ENCODE peak calls at places on chromosomes 5 and 9, in eight cellular contexts. One of them, this sample, is unnamed.

GRCh38 chr5:52148679-52149078 is 639.0 kb upstream of the ITGA1 start:
- DNase-seq in sciatic nerve: no peak
- DNase-seq in erythroblast: no peak
- DNase-seq in pulmonary artery endothelial cell: no peak
- DNase-seq in neural crest cell: no peak
- DNase-seq in amniotic epithelial cell: no peak
- DNase-seq in kidney: no peak
- DNase-seq in activated gamma-delta T cell: no peak
- DNase-seq in this sample: no peak

GRCh38 chr9:121282309-121283071 is 14.5 kb downstream of the GSN start:
- DNase-seq in sciatic nerve: peak
- DNase-seq in erythroblast: peak
- DNase-seq in pulmonary artery endothelial cell: no peak
- DNase-seq in neural crest cell: no peak
- DNase-seq in amniotic epithelial cell: no peak
- DNase-seq in kidney: peak
- DNase-seq in activated gamma-delta T cell: no peak
- DNase-seq in this sample: peak

GRCh38 chr5:132215329-132215728 is 12.3 kb downstream of the P4HA2 start:
- DNase-seq in sciatic nerve: peak
- DNase-seq in erythroblast: no peak
- DNase-seq in pulmonary artery endothelial cell: peak
- DNase-seq in neural crest cell: no peak
- DNase-seq in amniotic epithelial cell: peak
- DNase-seq in kidney: peak
- DNase-seq in activated gamma-delta T cell: no peak
- DNase-seq in this sample: peak

GRCh38 chr5:5816960-5817359 is 394.5 kb downstream of the ICE1 start:
- DNase-seq in sciatic nerve: no peak
- DNase-seq in erythroblast: no peak
- DNase-seq in pulmonary artery endothelial cell: no peak
- DNase-seq in neural crest cell: no peak
- DNase-seq in amniotic epithelial cell: no peak
- DNase-seq in kidney: no peak
- DNase-seq in activated gamma-delta T cell: no peak
- DNase-seq in this sample: no peak

GRCh38 chr9:136713555-136713949 is 1.2 kb downstream of the DIPK1B start:
- DNase-seq in sciatic nerve: no peak
- DNase-seq in erythroblast: no peak
- DNase-seq in pulmonary artery endothelial cell: no peak
- DNase-seq in neural crest cell: no peak
- DNase-seq in amniotic epithelial cell: no peak
- DNase-seq in kidney: no peak
- DNase-seq in activated gamma-delta T cell: no peak
- DNase-seq in this sample: no peak

GRCh38 chr5:174832811-174833210 is 108.4 kb downstream of the MSX2 start:
- DNase-seq in sciatic nerve: no peak
- DNase-seq in erythroblast: no peak
- DNase-seq in pulmonary artery endothelial cell: no peak
- DNase-seq in neural crest cell: no peak
- DNase-seq in amniotic epithelial cell: no peak
- DNase-seq in kidney: no peak
- DNase-seq in activated gamma-delta T cell: no peak
- DNase-seq in this sample: no peak

GRCh38 chr5:19886123-19886921 is 101.7 kb downstream of the CDH18 start:
- DNase-seq in sciatic nerve: no peak
- DNase-seq in erythroblast: no peak
- DNase-seq in pulmonary artery endothelial cell: no peak
- DNase-seq in neural crest cell: no peak
- DNase-seq in amniotic epithelial cell: peak
- DNase-seq in kidney: no peak
- DNase-seq in activated gamma-delta T cell: no peak
- DNase-seq in this sample: no peak

GRCh38 chr9:86281577-86282076 is 711 bp downstream of the ISCA1 start:
- DNase-seq in sciatic nerve: no peak
- DNase-seq in erythroblast: peak
- DNase-seq in pulmonary artery endothelial cell: no peak
- DNase-seq in neural crest cell: peak
- DNase-seq in amniotic epithelial cell: peak
- DNase-seq in kidney: no peak
- DNase-seq in activated gamma-delta T cell: no peak
- DNase-seq in this sample: no peak

GRCh38 chr9:107090218-107090617 is 192.9 kb upstream of the RAD23B start:
- DNase-seq in sciatic nerve: no peak
- DNase-seq in erythroblast: no peak
- DNase-seq in pulmonary artery endothelial cell: no peak
- DNase-seq in neural crest cell: no peak
- DNase-seq in amniotic epithelial cell: no peak
- DNase-seq in kidney: no peak
- DNase-seq in activated gamma-delta T cell: no peak
- DNase-seq in this sample: no peak

GRCh38 chr9:84296146-84296843 is 44.3 kb downstream of the SLC28A3 start:
- DNase-seq in sciatic nerve: no peak
- DNase-seq in erythroblast: no peak
- DNase-seq in pulmonary artery endothelial cell: no peak
- DNase-seq in neural crest cell: no peak
- DNase-seq in amniotic epithelial cell: peak
- DNase-seq in kidney: no peak
- DNase-seq in activated gamma-delta T cell: no peak
- DNase-seq in this sample: no peak

GRCh38 chr9:25513509-25514033 is 164.7 kb downstream of the TUSC1 start:
- DNase-seq in sciatic nerve: no peak
- DNase-seq in erythroblast: no peak
- DNase-seq in pulmonary artery endothelial cell: no peak
- DNase-seq in neural crest cell: no peak
- DNase-seq in amniotic epithelial cell: no peak
- DNase-seq in kidney: no peak
- DNase-seq in activated gamma-delta T cell: no peak
- DNase-seq in this sample: no peak

GRCh38 chr9:21395778-21396717 is 10.8 kb upstream of the IFNA2 start:
- DNase-seq in sciatic nerve: peak
- DNase-seq in erythroblast: peak
- DNase-seq in pulmonary artery endothelial cell: no peak
- DNase-seq in neural crest cell: peak
- DNase-seq in amniotic epithelial cell: no peak
- DNase-seq in kidney: peak
- DNase-seq in activated gamma-delta T cell: no peak
- DNase-seq in this sample: peak

GRCh38 chr9:131609116-131609830 is 64.0 kb downstream of the PRRT1B start:
- DNase-seq in sciatic nerve: no peak
- DNase-seq in erythroblast: no peak
- DNase-seq in pulmonary artery endothelial cell: no peak
- DNase-seq in neural crest cell: no peak
- DNase-seq in amniotic epithelial cell: peak
- DNase-seq in kidney: no peak
- DNase-seq in activated gamma-delta T cell: no peak
- DNase-seq in this sample: peak

GRCh38 chr5:14532180-14532579 is 49.4 kb upstream of the OTULINL start:
- DNase-seq in sciatic nerve: no peak
- DNase-seq in erythroblast: no peak
- DNase-seq in pulmonary artery endothelial cell: no peak
- DNase-seq in neural crest cell: no peak
- DNase-seq in amniotic epithelial cell: no peak
- DNase-seq in kidney: no peak
- DNase-seq in activated gamma-delta T cell: no peak
- DNase-seq in this sample: no peak

GRCh38 chr9:91740713-91741112 is 209.3 kb downstream of the ROR2 start:
- DNase-seq in sciatic nerve: no peak
- DNase-seq in erythroblast: no peak
- DNase-seq in pulmonary artery endothelial cell: peak
- DNase-seq in neural crest cell: no peak
- DNase-seq in amniotic epithelial cell: peak
- DNase-seq in kidney: no peak
- DNase-seq in activated gamma-delta T cell: no peak
- DNase-seq in this sample: peak

GRCh38 chr5:132190161-132190817 is 37.4 kb downstream of the P4HA2 start:
- DNase-seq in sciatic nerve: no peak
- DNase-seq in erythroblast: peak
- DNase-seq in pulmonary artery endothelial cell: peak
- DNase-seq in neural crest cell: no peak
- DNase-seq in amniotic epithelial cell: peak
- DNase-seq in kidney: no peak
- DNase-seq in activated gamma-delta T cell: no peak
- DNase-seq in this sample: no peak

GRCh38 chr9:70021026-70021571 is 22.5 kb upstream of the MAMDC2 start:
- DNase-seq in sciatic nerve: peak
- DNase-seq in erythroblast: no peak
- DNase-seq in pulmonary artery endothelial cell: peak
- DNase-seq in neural crest cell: no peak
- DNase-seq in amniotic epithelial cell: peak
- DNase-seq in kidney: no peak
- DNase-seq in activated gamma-delta T cell: no peak
- DNase-seq in this sample: no peak

GRCh38 chr5:59661939-59662615 is 231.4 kb downstream of the PDE4D start:
- DNase-seq in sciatic nerve: no peak
- DNase-seq in erythroblast: no peak
- DNase-seq in pulmonary artery endothelial cell: peak
- DNase-seq in neural crest cell: no peak
- DNase-seq in amniotic epithelial cell: no peak
- DNase-seq in kidney: no peak
- DNase-seq in activated gamma-delta T cell: no peak
- DNase-seq in this sample: no peak

GRCh38 chr5:169354263-169354662 is 53.3 kb upstream of the SLIT3 start:
- DNase-seq in sciatic nerve: no peak
- DNase-seq in erythroblast: no peak
- DNase-seq in pulmonary artery endothelial cell: no peak
- DNase-seq in neural crest cell: no peak
- DNase-seq in amniotic epithelial cell: peak
- DNase-seq in kidney: no peak
- DNase-seq in activated gamma-delta T cell: no peak
- DNase-seq in this sample: no peak

GRCh38 chr5:126836778-126837177 is 59.8 kb downstream of the LMNB1 start:
- DNase-seq in sciatic nerve: no peak
- DNase-seq in erythroblast: no peak
- DNase-seq in pulmonary artery endothelial cell: no peak
- DNase-seq in neural crest cell: no peak
- DNase-seq in amniotic epithelial cell: no peak
- DNase-seq in kidney: no peak
- DNase-seq in activated gamma-delta T cell: no peak
- DNase-seq in this sample: no peak

GRCh38 chr9:4662989-4663792 is 1.1 kb downstream of the PLPP6 start:
- DNase-seq in sciatic nerve: no peak
- DNase-seq in erythroblast: peak
- DNase-seq in pulmonary artery endothelial cell: no peak
- DNase-seq in neural crest cell: no peak
- DNase-seq in amniotic epithelial cell: no peak
- DNase-seq in kidney: no peak
- DNase-seq in activated gamma-delta T cell: no peak
- DNase-seq in this sample: no peak

GRCh38 chr9:12838546-12838945 is 63.7 kb downstream of the LURAP1L start:
- DNase-seq in sciatic nerve: no peak
- DNase-seq in erythroblast: no peak
- DNase-seq in pulmonary artery endothelial cell: no peak
- DNase-seq in neural crest cell: no peak
- DNase-seq in amniotic epithelial cell: peak
- DNase-seq in kidney: no peak
- DNase-seq in activated gamma-delta T cell: no peak
- DNase-seq in this sample: no peak

GRCh38 chr9:19232830-19233194 is 2.3 kb downstream of the DENND4C start:
- DNase-seq in sciatic nerve: no peak
- DNase-seq in erythroblast: peak
- DNase-seq in pulmonary artery endothelial cell: no peak
- DNase-seq in neural crest cell: no peak
- DNase-seq in amniotic epithelial cell: no peak
- DNase-seq in kidney: no peak
- DNase-seq in activated gamma-delta T cell: no peak
- DNase-seq in this sample: no peak

GRCh38 chr5:168648576-168648975 is 69.4 kb upstream of the PANK3 start:
- DNase-seq in sciatic nerve: no peak
- DNase-seq in erythroblast: no peak
- DNase-seq in pulmonary artery endothelial cell: no peak
- DNase-seq in neural crest cell: no peak
- DNase-seq in amniotic epithelial cell: no peak
- DNase-seq in kidney: no peak
- DNase-seq in activated gamma-delta T cell: no peak
- DNase-seq in this sample: no peak

GRCh38 chr9:28956111-28956880 is 1383.0 kb upstream of the C9orf72 start:
- DNase-seq in sciatic nerve: no peak
- DNase-seq in erythroblast: no peak
- DNase-seq in pulmonary artery endothelial cell: no peak
- DNase-seq in neural crest cell: no peak
- DNase-seq in amniotic epithelial cell: no peak
- DNase-seq in kidney: no peak
- DNase-seq in activated gamma-delta T cell: no peak
- DNase-seq in this sample: no peak

GRCh38 chr9:72400866-72401265 is 35.9 kb upstream of the ZFAND5 start:
- DNase-seq in sciatic nerve: no peak
- DNase-seq in erythroblast: no peak
- DNase-seq in pulmonary artery endothelial cell: no peak
- DNase-seq in neural crest cell: no peak
- DNase-seq in amniotic epithelial cell: no peak
- DNase-seq in kidney: no peak
- DNase-seq in activated gamma-delta T cell: no peak
- DNase-seq in this sample: no peak

GRCh38 chr9:69463497-69464068 is 138.6 kb downstream of the ENTREP1 start:
- DNase-seq in sciatic nerve: no peak
- DNase-seq in erythroblast: no peak
- DNase-seq in pulmonary artery endothelial cell: no peak
- DNase-seq in neural crest cell: no peak
- DNase-seq in amniotic epithelial cell: no peak
- DNase-seq in kidney: no peak
- DNase-seq in activated gamma-delta T cell: no peak
- DNase-seq in this sample: no peak

GRCh38 chr5:99449786-99450185 is 521.0 kb upstream of the CHD1 start:
- DNase-seq in sciatic nerve: no peak
- DNase-seq in erythroblast: no peak
- DNase-seq in pulmonary artery endothelial cell: no peak
- DNase-seq in neural crest cell: no peak
- DNase-seq in amniotic epithelial cell: no peak
- DNase-seq in kidney: no peak
- DNase-seq in activated gamma-delta T cell: no peak
- DNase-seq in this sample: no peak

GRCh38 chr9:83965350-83966208 is 14.4 kb downstream of the HNRNPK start:
- DNase-seq in sciatic nerve: no peak
- DNase-seq in erythroblast: peak
- DNase-seq in pulmonary artery endothelial cell: no peak
- DNase-seq in neural crest cell: no peak
- DNase-seq in amniotic epithelial cell: peak
- DNase-seq in kidney: no peak
- DNase-seq in activated gamma-delta T cell: no peak
- DNase-seq in this sample: no peak

GRCh38 chr5:153959134-153959957 is 79.4 kb downstream of the FAM114A2 start:
- DNase-seq in sciatic nerve: no peak
- DNase-seq in erythroblast: no peak
- DNase-seq in pulmonary artery endothelial cell: no peak
- DNase-seq in neural crest cell: no peak
- DNase-seq in amniotic epithelial cell: peak
- DNase-seq in kidney: no peak
- DNase-seq in activated gamma-delta T cell: no peak
- DNase-seq in this sample: no peak